ENCODE peak calls at places on chromosomes 4 and X, in six cellular contexts. C is MV-4-11; Q is CD4-positive, alpha-beta T cell; I is ascending aorta; P is foreskin fibroblast; M is ACHN. T is an unnamed sample.

GRCh38 chr4:114311745-114312144 is 286.9 kb upstream of the UGT8 start:
- DNase-seq in C (no peak), Q (no peak), I (no peak), P (no peak), M (no peak), T (no peak)

GRCh38 chr4:74838746-74839370 is 44.5 kb upstream of the BTC start:
- DNase-seq in C (no peak), Q (no peak), I (no peak), P (peak), M (no peak), T (peak)

GRCh38 chrX:2500091-2500680 is 590 bp downstream of the DHRSX start:
- DNase-seq in C (no peak), Q (no peak), I (no peak), P (peak), M (peak), T (peak)

GRCh38 chr4:42280327-42281095 is 116.8 kb upstream of the SHISA3 start:
- DNase-seq in C (peak), Q (no peak), I (no peak), P (no peak), M (peak), T (peak)

GRCh38 chr4:8538703-8539567 is 41.3 kb upstream of the GPR78 start:
- DNase-seq in C (no peak), Q (no peak), I (no peak), P (peak), M (peak), T (peak)

GRCh38 chrX:139734996-139735395 is 27.0 kb upstream of the MCF2 start:
- DNase-seq in C (no peak), Q (no peak), I (no peak), P (no peak), M (no peak), T (no peak)

GRCh38 chr4:602559-602942 is 22.8 kb upstream of the PDE6B start:
- DNase-seq in C (no peak), Q (no peak), I (no peak), P (peak), M (peak), T (peak)

GRCh38 chr4:83025563-83025962 is 9.4 kb upstream of the COPS4 start:
- DNase-seq in C (peak), Q (no peak), I (no peak), P (no peak), M (no peak), T (no peak)

GRCh38 chrX:25873196-25873595 is 264.9 kb upstream of the MAGEB18 start:
- DNase-seq in C (no peak), Q (no peak), I (no peak), P (peak), M (peak), T (no peak)

GRCh38 chrX:150648296-150648940 is 44.8 kb upstream of the MTMR1 start:
- DNase-seq in C (no peak), Q (no peak), I (no peak), P (no peak), M (no peak), T (no peak)

GRCh38 chr4:23680616-23681518 is 209.0 kb downstream of the PPARGC1A start:
- DNase-seq in C (no peak), Q (no peak), I (no peak), P (peak), M (peak), T (no peak)

GRCh38 chr4:6128221-6128871 is 72.0 kb downstream of the JAKMIP1 start:
- DNase-seq in C (no peak), Q (no peak), I (no peak), P (no peak), M (no peak), T (no peak)

GRCh38 chr4:149523039-149523438 is 292.6 kb downstream of the IQCM start:
- DNase-seq in C (peak), Q (no peak), I (no peak), P (no peak), M (no peak), T (no peak)

GRCh38 chr4:93633721-93634120 is 194.8 kb upstream of the ATOH1 start:
- DNase-seq in C (no peak), Q (no peak), I (no peak), P (no peak), M (no peak), T (no peak)

T was measured in RWPE1.